ENCODE peak calls at places on chromosomes 12 and 14, in six cellular contexts. X is T1000; E is NCI-H460; S is T-helper 1 cell; Y is hypothalamus; B is stimulated activated CD4-positive, alpha-beta T cell treated with anti-CD3 and anti-CD28 coated beads, Interleukin-4, amount 100 ng/mL, for 24 hours. G is an unnamed sample.

GRCh38 chr14:104982548-104983230 is 2.9 kb upstream of the CLBA1 start:
- DNase-seq in X (no peak), E (no peak), S (no peak), Y (no peak), B (no peak), G (no peak)

GRCh38 chr12:127941332-127941731 is 325.6 kb upstream of the TMEM132C start:
- DNase-seq in X (no peak), E (no peak), S (no peak), Y (no peak), B (no peak), G (no peak)

GRCh38 chr12:944201-944600 is 5.3 kb downstream of the RAD52 start:
- DNase-seq in X (no peak), E (no peak), S (no peak), Y (no peak), B (no peak), G (no peak)

GRCh38 chr14:76778546-76779215 is 17.4 kb downstream of the VASH1 start:
- DNase-seq in X (no peak), E (no peak), S (no peak), Y (no peak), B (no peak), G (no peak)

GRCh38 chr14:60235440-60235839 is 13.6 kb upstream of the PPM1A start:
- DNase-seq in X (no peak), E (no peak), S (no peak), Y (no peak), B (no peak), G (no peak)

GRCh38 chr12:101619026-101619827 is 24.5 kb downstream of the MYBPC1 start:
- DNase-seq in X (no peak), E (no peak), S (no peak), Y (no peak), B (no peak), G (no peak)

GRCh38 chr14:96398921-96399320 is 7.0 kb downstream of the AK7 start:
- DNase-seq in X (no peak), E (no peak), S (no peak), Y (no peak), B (no peak), G (no peak)

GRCh38 chr14:66495214-66496098 is 9.3 kb downstream of the CCDC196 start:
- DNase-seq in X (no peak), E (peak), S (peak), Y (peak), B (peak), G (peak)

GRCh38 chr12:27644446-27644845 is 51.8 kb upstream of the REP15 start:
- DNase-seq in X (no peak), E (no peak), S (no peak), Y (no peak), B (no peak), G (no peak)

GRCh38 chr14:101492716-101493115 is 68.6 kb upstream of the DIO3 start:
- DNase-seq in X (no peak), E (no peak), S (no peak), Y (no peak), B (no peak), G (no peak)